ENCODE peak calls at places on chromosomes 3 and 15, in eight cellular contexts. K is fibroblast of the aortic adventitia, R is A549, I is neural crest cell, S is testis, E is AG10803, H is tibial nerve, G is endothelial cell. M is an unnamed sample.

GRCh38 chr3:125250973-125251372 is 38.4 kb upstream of the SLC12A8 start:
- DNase-seq in I (no peak), S (no peak), K (no peak), G (no peak), E (no peak), H (no peak), R (no peak), M (no peak)

GRCh38 chr3:88151358-88151757 is 1.6 kb downstream of the C3orf38 start:
- DNase-seq in G (no peak), H (no peak), I (no peak), R (no peak), E (no peak), S (no peak), K (peak), M (peak)

GRCh38 chr3:5729852-5730251 is 542.3 kb downstream of the EDEM1 start:
- DNase-seq in K (no peak), E (no peak), H (no peak), I (no peak), G (no peak), S (no peak), R (no peak), M (no peak)

GRCh38 chr3:25381083-25381482 is 47.0 kb upstream of the RARB start:
- DNase-seq in H (no peak), K (no peak), E (no peak), S (no peak), I (no peak), G (no peak), R (no peak), M (no peak)

GRCh38 chr3:122299872-122300460 is 25.1 kb upstream of the CSTA start:
- DNase-seq in S (peak), R (peak), E (no peak), I (peak), G (peak), K (no peak), H (no peak), M (peak)

GRCh38 chr15:80174017-80174746 is 21.4 kb downstream of the FAH start:
- DNase-seq in E (peak), R (no peak), K (peak), S (peak), H (no peak), I (no peak), G (no peak), M (peak)

GRCh38 chr15:88076246-88076645 is 180.3 kb downstream of the NTRK3 start:
- DNase-seq in G (no peak), H (no peak), E (no peak), R (no peak), S (no peak), I (no peak), K (peak), M (no peak)

GRCh38 chr3:186277268-186277909 is 84.6 kb downstream of the DGKG start:
- DNase-seq in H (no peak), R (no peak), G (peak), I (peak), S (peak), K (peak), E (peak), M (peak)

GRCh38 chr15:32098033-32098432 is 67.7 kb downstream of the CHRNA7 start:
- DNase-seq in S (no peak), I (no peak), G (peak), H (no peak), E (no peak), K (no peak), R (no peak), M (no peak)

GRCh38 chr3:104868291-104868690 is 498.4 kb upstream of the ALCAM start:
- DNase-seq in G (no peak), R (no peak), K (no peak), S (no peak), H (no peak), I (no peak), E (no peak), M (no peak)

GRCh38 chr3:150251654-150252053 is 156.4 kb upstream of the TSC22D2 start:
- DNase-seq in S (no peak), H (no peak), K (peak), I (no peak), R (no peak), G (no peak), E (peak), M (no peak)

GRCh38 chr15:56774356-56774755 is 41.0 kb upstream of the ZNF280D start:
- DNase-seq in I (no peak), H (no peak), G (no peak), E (no peak), S (no peak), R (no peak), K (no peak), M (no peak)

GRCh38 chr3:88573472-88573871 is 423.7 kb downstream of the C3orf38 start:
- DNase-seq in E (no peak), S (no peak), K (no peak), I (no peak), G (no peak), H (no peak), R (no peak), M (no peak)

GRCh38 chr3:147419062-147419701 is 10.0 kb downstream of the ZIC1 start:
- DNase-seq in H (no peak), K (peak), S (peak), I (peak), E (peak), G (peak), R (no peak), M (peak)

GRCh38 chr15:43948691-43949325 is 122.0 kb downstream of the WDR76 start:
- DNase-seq in K (no peak), I (no peak), G (no peak), H (no peak), S (no peak), E (no peak), R (no peak), M (no peak)

GRCh38 chr3:30141178-30141581 is 465.2 kb upstream of the TGFBR2 start:
- DNase-seq in K (peak), S (no peak), H (no peak), G (no peak), I (no peak), E (peak), R (no peak), M (no peak)

GRCh38 chr3:54837964-54838363 is 89.9 kb downstream of the LRTM1 start:
- DNase-seq in G (no peak), I (no peak), K (peak), H (no peak), R (no peak), E (peak), S (no peak), M (no peak)
- TF ChIP-seq CTCF in G (no peak), I (peak), K (no peak), H (no peak), R (no peak), E (peak), S (no peak), M (peak)

GRCh38 chr3:62502315-62503300 is 129.3 kb upstream of the FEZF2 start:
- DNase-seq in I (no peak), H (no peak), S (no peak), G (no peak), E (no peak), R (no peak), K (no peak), M (no peak)
- TF ChIP-seq CTCF in I (no peak), H (no peak), S (no peak), G (no peak), E (no peak), R (no peak), K (no peak), M (no peak)

DNA sequence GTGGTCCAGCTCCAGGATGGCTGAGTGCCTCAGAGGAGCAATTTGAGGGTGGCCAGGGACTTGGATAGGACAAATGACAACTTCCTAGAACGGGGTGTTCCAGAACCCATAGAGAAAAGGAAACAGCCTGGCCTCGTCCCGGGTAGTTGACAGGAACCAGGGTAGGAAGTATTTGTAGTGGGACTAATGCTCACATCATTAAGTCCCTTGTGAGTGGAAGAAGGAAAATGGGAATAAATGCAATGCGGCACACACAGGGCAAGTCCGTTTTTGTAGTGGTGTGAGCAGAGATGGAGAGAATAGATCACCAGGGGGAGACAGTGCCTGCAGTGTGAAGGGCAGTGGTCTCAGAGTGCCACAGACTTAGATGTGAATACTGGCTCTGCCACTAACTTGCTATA is 19.6 kb downstream of the TIMP4 start:
- DNase-seq in E (peak), R (peak), S (peak), H (peak), K (peak), I (peak), G (peak), M (peak)
- TF ChIP-seq CTCF in E (peak), R (peak), S (peak), H (peak), K (peak), I (peak), G (no peak), M (peak)

GRCh38 chr3:129211345-129211744 is 27.6 kb upstream of the CNBP start:
- DNase-seq in G (no peak), K (no peak), R (no peak), S (no peak), I (no peak), H (no peak), E (peak), M (no peak)

GRCh38 chr3:129207347-129207947 is 23.8 kb upstream of the CNBP start:
- DNase-seq in S (no peak), G (no peak), I (no peak), E (no peak), R (no peak), K (no peak), H (no peak), M (no peak)

GRCh38 chr3:129213238-129213637 is 29.5 kb upstream of the CNBP start:
- DNase-seq in H (no peak), E (no peak), G (no peak), R (no peak), K (no peak), I (no peak), S (no peak), M (no peak)

DNA sequence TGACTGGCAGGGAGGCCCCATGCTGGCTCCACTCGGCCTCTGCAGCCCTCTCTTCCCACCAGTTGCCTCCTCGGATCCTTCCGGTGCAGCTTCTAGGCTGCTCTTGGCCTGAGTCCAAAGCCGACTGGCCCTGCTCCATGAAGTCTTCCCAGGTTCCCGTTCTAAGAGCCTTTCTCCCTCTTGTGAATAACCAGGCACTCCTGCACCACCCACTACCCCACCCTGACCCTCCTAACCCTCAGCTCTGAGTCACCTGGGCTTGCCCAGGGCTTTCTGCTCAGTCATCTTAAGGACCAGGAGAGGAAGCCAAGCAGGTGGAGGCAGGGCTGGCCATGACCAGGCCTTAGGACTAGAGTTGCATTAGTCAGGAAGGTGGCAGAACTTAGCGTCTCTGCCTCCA is 28.1 kb upstream of the CNBP start:
- DNase-seq in G (no peak), E (peak), S (peak), K (peak), R (peak), H (no peak), I (no peak), M (peak)
- TF ChIP-seq CTCF in G (no peak), E (no peak), S (no peak), K (no peak), R (no peak), H (no peak), I (no peak), M (no peak)

DNA sequence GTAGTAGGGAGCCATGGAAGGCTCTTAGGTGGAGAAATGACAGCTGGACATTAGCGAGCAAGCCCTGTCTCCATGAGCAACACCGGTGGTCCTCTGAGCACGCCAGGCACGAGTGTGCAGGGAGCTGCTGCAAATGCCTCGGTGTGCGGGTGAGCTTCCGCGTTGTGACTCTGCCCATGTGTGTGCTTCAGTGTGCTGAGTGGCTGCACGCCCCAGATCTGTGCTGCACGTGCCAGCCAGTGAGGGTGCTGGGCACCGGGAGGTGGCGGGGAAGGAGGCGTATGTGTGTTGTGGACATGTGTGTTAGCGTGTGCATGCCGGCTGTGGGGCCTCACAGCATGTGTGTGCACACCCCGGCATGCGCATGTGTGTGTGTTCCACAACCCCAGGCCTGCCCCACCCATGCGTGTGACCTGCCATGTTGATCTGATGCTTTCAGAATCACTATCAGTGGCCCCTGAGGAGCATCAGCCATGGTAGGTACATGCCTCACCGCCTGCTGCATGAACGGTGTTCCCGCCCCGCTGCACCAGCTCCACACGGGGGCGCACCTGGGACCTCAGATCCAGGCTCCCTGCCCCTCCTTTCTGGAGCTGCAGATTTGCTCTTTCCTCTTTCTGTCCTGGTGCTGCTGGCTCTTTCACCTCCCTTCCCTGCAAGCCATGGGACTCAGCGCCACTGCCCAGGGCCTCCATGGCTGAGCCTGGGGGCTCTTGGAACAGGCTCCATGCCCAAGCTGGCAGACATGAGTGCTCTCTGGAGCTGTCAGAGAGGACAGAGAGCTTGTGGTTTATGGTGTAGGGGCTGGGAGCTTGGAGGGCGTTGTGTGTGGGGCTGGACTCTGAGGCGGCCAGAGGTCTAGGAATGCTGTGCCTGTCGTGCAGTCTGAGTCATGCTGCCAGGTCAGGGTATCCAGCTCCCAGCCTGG is 169.4 kb downstream of the TBC1D2B start:
- DNase-seq in R (no peak), I (no peak), G (peak), E (peak), K (no peak), H (no peak), S (peak), M (peak)
- TF ChIP-seq CTCF in R (no peak), I (no peak), G (peak), E (peak), K (no peak), H (no peak), S (no peak), M (peak)

GRCh38 chr3:177284383-177284881 is 87.2 kb upstream of the TBL1XR1 start:
- DNase-seq in I (peak), S (peak), R (peak), E (peak), K (peak), G (no peak), H (no peak), M (peak)
- TF ChIP-seq CTCF in I (peak), S (no peak), R (no peak), E (peak), K (no peak), G (no peak), H (no peak), M (no peak)

GRCh38 chr3:19543212-19543841 is 390.7 kb downstream of the EFHB start:
- DNase-seq in R (no peak), E (no peak), G (peak), K (no peak), S (peak), H (no peak), I (no peak), M (no peak)
- TF ChIP-seq CTCF in R (peak), E (no peak), G (peak), K (no peak), S (no peak), H (peak), I (peak), M (no peak)

GRCh38 chr15:59501531-59502113 is 63.6 kb downstream of the FAM81A start:
- DNase-seq in G (peak), I (peak), S (peak), H (no peak), K (peak), E (peak), R (peak), M (peak)
- TF ChIP-seq CTCF in G (peak), I (peak), S (no peak), H (no peak), K (peak), E (peak), R (peak), M (peak)